ENCODE peak calls at places on chromosomes 7 and 10, in eight cellular contexts. L is iris pigment epithelial cell, I is Kasumi-1, P is RPMI7951, J is AG04450, Y is H1, K is midbrain, D is adrenal gland. N is an unnamed sample.

GRCh38 chr10:75660833-75661232 is 229.4 kb downstream of the LRMDA start:
- DNase-seq in L (no peak), I (no peak), P (no peak), J (no peak), Y (no peak), K (no peak), D (peak; percentile 24), N (no peak)

GRCh38 chr7:20959281-20959680 is 172.6 kb upstream of the SP8 start:
- DNase-seq in L (no peak), I (no peak), P (no peak), J (no peak), Y (no peak), K (no peak), D (no peak), N (no peak)

GRCh38 chr10:124149143-124149542 is 55.7 kb upstream of the CHST15 start:
- DNase-seq in L (no peak), I (no peak), P (no peak), J (no peak), Y (no peak), K (no peak), D (no peak), N (no peak)

GRCh38 chr10:83346216-83346910 is 792.9 kb upstream of the GHITM start:
- DNase-seq in L (peak; percentile 30), I (no peak), P (no peak), J (no peak), Y (no peak), K (no peak), D (no peak), N (no peak)

GRCh38 chr7:95066736-95067530 is 159.5 kb downstream of the PPP1R9A start:
- DNase-seq in L (peak; percentile 30), I (no peak), P (peak; percentile 34), J (no peak), Y (no peak), K (no peak), D (no peak), N (no peak)

GRCh38 chr10:79349766-79350406 is 2.6 kb downstream of the PPIF start:
- DNase-seq in L (no peak), I (no peak), P (no peak), J (no peak), Y (no peak), K (no peak), D (peak; percentile 83), N (no peak)

GRCh38 chr7:69199048-69199447 is 399.2 kb upstream of the AUTS2 start:
- DNase-seq in L (no peak), I (no peak), P (no peak), J (no peak), Y (no peak), K (no peak), D (no peak), N (no peak)

GRCh38 chr7:139033346-139034114 is 2.3 kb downstream of the ZC3HAV1L start:
- DNase-seq in L (no peak), I (no peak), P (no peak), J (no peak), Y (no peak), K (no peak), D (no peak), N (no peak)

GRCh38 chr10:120794390-120794789 is 56.8 kb upstream of the WDR11 start:
- DNase-seq in L (no peak), I (no peak), P (no peak), J (no peak), Y (no peak), K (peak; percentile 31), D (no peak), N (no peak)

GRCh38 chr10:51657481-51657880 is 41.9 kb downstream of the CSTF2T start:
- DNase-seq in L (no peak), I (no peak), P (no peak), J (no peak), Y (no peak), K (no peak), D (no peak), N (no peak)

GRCh38 chr7:27179503-27180430 is 5.3 kb downstream of the HOXA11 start:
- DNase-seq in L (peak; percentile 27), I (peak; percentile 76), P (peak; percentile 64), J (no peak), Y (peak; percentile 93), K (peak; percentile 26), D (peak; percentile 53), N (peak; percentile 50)

GRCh38 chr10:35191523-35191922 is 64.9 kb downstream of the CREM start:
- DNase-seq in L (no peak), I (peak; percentile 96), P (no peak), J (no peak), Y (no peak), K (peak; percentile 10), D (peak; percentile 61), N (no peak)

GRCh38 chr10:62471718-62472117 is 97.5 kb downstream of the ZNF365 start:
- DNase-seq in L (no peak), I (no peak), P (no peak), J (no peak), Y (no peak), K (no peak), D (no peak), N (no peak)

GRCh38 chr10:101085846-101086245 is 24.1 kb downstream of the KAZALD1 start:
- DNase-seq in L (no peak), I (no peak), P (peak; percentile 27), J (no peak), Y (no peak), K (no peak), D (no peak), N (no peak)

GRCh38 chr7:84248843-84249242 is 54.3 kb upstream of the SEMA3A start:
- DNase-seq in L (no peak), I (no peak), P (no peak), J (no peak), Y (no peak), K (no peak), D (no peak), N (no peak)

GRCh38 chr10:110364531-110364937 is 59.8 kb upstream of the SMNDC1 start:
- DNase-seq in L (no peak), I (no peak), P (no peak), J (no peak), Y (no peak), K (no peak), D (no peak), N (no peak)

GRCh38 chr7:157500171-157500960 is 163.6 kb downstream of the DNAJB6 start:
- DNase-seq in L (no peak), I (no peak), P (no peak), J (no peak), Y (peak; percentile 41), K (no peak), D (no peak), N (no peak)

GRCh38 chr10:98488669-98489430 is 42.1 kb upstream of the HPS1 start:
- DNase-seq in L (no peak), I (no peak), P (no peak), J (no peak), Y (no peak), K (no peak), D (no peak), N (no peak)

GRCh38 chr7:100065452-100066186 is 15.9 kb downstream of the ZNF3 start:
- DNase-seq in L (peak; percentile 70), I (no peak), P (peak; percentile 70), J (peak; percentile 72), Y (no peak), K (no peak), D (peak; percentile 63), N (no peak)

GRCh38 chr7:152462995-152463713 is 27.4 kb upstream of the KMT2C start:
- DNase-seq in L (peak; percentile 60), I (peak; percentile 69), P (peak; percentile 81), J (peak; percentile 13), Y (peak; percentile 89), K (peak; percentile 76), D (peak; percentile 69), N (no peak)

GRCh38 chr7:139127648-139128047 is 18.1 kb upstream of the ZC3HAV1 start:
- DNase-seq in L (no peak), I (peak; percentile 43), P (no peak), J (no peak), Y (no peak), K (no peak), D (no peak), N (no peak)

GRCh38 chr10:86779267-86780017 is 23.0 kb downstream of the BMPR1A start:
- DNase-seq in L (peak; percentile 69), I (no peak), P (peak; percentile 19), J (no peak), Y (no peak), K (no peak), D (no peak), N (no peak)

GRCh38 chr7:75960372-75960771 is 34.0 kb downstream of the TMEM120A start:
- DNase-seq in L (no peak), I (no peak), P (no peak), J (no peak), Y (no peak), K (no peak), D (no peak), N (no peak)

GRCh38 chr7:146414872-146415271 is 298.3 kb downstream of the CNTNAP2 start:
- DNase-seq in L (no peak), I (no peak), P (no peak), J (no peak), Y (no peak), K (no peak), D (no peak), N (no peak)

GRCh38 chr10:115918812-115919211 is 354.2 kb downstream of the GFRA1 start:
- DNase-seq in L (peak; percentile 81), I (no peak), P (no peak), J (peak; percentile 11), Y (no peak), K (no peak), D (no peak), N (no peak)

GRCh38 chr10:29618341-29619171 is 16.2 kb downstream of the SVIL start:
- DNase-seq in L (no peak), I (no peak), P (peak; percentile 44), J (no peak), Y (no peak), K (no peak), D (no peak), N (no peak)

GRCh38 chr10:133335238-133336122 is 1.2 kb downstream of the CALY start:
- DNase-seq in L (peak; percentile 69), I (no peak), P (peak; percentile 44), J (no peak), Y (peak; percentile 83), K (no peak), D (peak; percentile 46), N (peak; percentile 47)

GRCh38 chr10:133526957-133527588 is at the start of gene CYP2E1:
- DNase-seq in L (no peak), I (no peak), P (no peak), J (no peak), Y (no peak), K (no peak), D (no peak), N (no peak)

GRCh38 chr7:103680161-103681144 is 234.4 kb upstream of the SLC26A5 start:
- DNase-seq in L (no peak), I (no peak), P (peak; percentile 39), J (no peak), Y (no peak), K (no peak), D (no peak), N (no peak)

GRCh38 chr10:92204238-92204637 is 86.6 kb downstream of the CPEB3 start:
- DNase-seq in L (no peak), I (no peak), P (no peak), J (no peak), Y (no peak), K (no peak), D (no peak), N (no peak)

GRCh38 chr7:7737674-7738073 is 19.3 kb upstream of the RPA3 start:
- DNase-seq in L (no peak), I (no peak), P (no peak), J (no peak), Y (no peak), K (no peak), D (no peak), N (no peak)

GRCh38 chr7:132488634-132489302 is 87.5 kb downstream of the PLXNA4 start:
- DNase-seq in L (no peak), I (no peak), P (peak; percentile 89), J (no peak), Y (no peak), K (no peak), D (no peak), N (no peak)

GRCh38 chr7:150357277-150357676 is 11.3 kb upstream of the REPIN1 start:
- DNase-seq in L (no peak), I (peak; percentile 61), P (peak; percentile 47), J (no peak), Y (no peak), K (no peak), D (no peak), N (peak; percentile 39)

GRCh38 chr10:69661414-69662172 is 31.5 kb downstream of the FAM241B start:
- DNase-seq in L (no peak), I (no peak), P (no peak), J (no peak), Y (no peak), K (no peak), D (no peak), N (no peak)